ENCODE peak calls at places on chromosome 19, in eight cellular contexts. W, X, I, U, D, T, E and C are unnamed samples.

GRCh38 chr19:19464339-19465098 is 50.8 kb downstream of the TSSK6 start:
- DNase-seq in I (no peak), X (peak), E (no peak), W (peak), T (no peak), U (peak), D (no peak), C (no peak)

GRCh38 chr19:56839665-56840451 is 668 bp downstream of the PEG3 start:
- DNase-seq in I (no peak), X (peak), E (peak), W (peak), D (no peak), U (no peak), T (peak), C (no peak)

GRCh38 chr19:31380854-31381253 is 31.6 kb upstream of the TSHZ3 start:
- DNase-seq in D (no peak), I (no peak), W (no peak), T (no peak), U (no peak), E (no peak), X (no peak), C (no peak)

GRCh38 chr19:19232231-19232630 is 20.5 kb downstream of the NCAN start:
- DNase-seq in I (no peak), X (no peak), E (no peak), W (no peak), D (no peak), U (no peak), T (no peak), C (no peak)

GRCh38 chr19:18340237-18340989 is at the start of gene PGPEP1:
- DNase-seq in U (peak), T (peak), E (no peak), X (no peak), W (peak), I (peak), D (peak), C (peak)

GRCh38 chr19:22545751-22546150 is 88.4 kb upstream of the ZNF492 start:
- DNase-seq in X (peak), E (no peak), W (peak), T (peak), I (no peak), D (no peak), U (peak), C (peak)

GRCh38 chr19:34319230-34319585 is 45.8 kb upstream of the GPI start:
- DNase-seq in T (no peak), U (peak), I (no peak), D (no peak), W (no peak), X (no peak), E (no peak), C (no peak)

GRCh38 chr19:46713781-46714522 is 3.0 kb downstream of the PRKD2 start:
- DNase-seq in X (peak), I (peak), E (no peak), W (peak), D (peak), U (peak), T (peak), C (peak)

GRCh38 chr19:46985532-46986415 is 33.9 kb upstream of the NPAS1 start:
- DNase-seq in U (no peak), I (no peak), E (no peak), W (peak), T (no peak), X (no peak), D (no peak), C (no peak)